ENCODE peak calls at places on chromosome 1, in six cellular contexts. Y is fibroblast of pulmonary artery; N is BJ; I is cardiac muscle cell; W is AG09309; V is naive thymus-derived CD4-positive, alpha-beta T cell. O is an unnamed sample.

GRCh38 chr1:207822602-207823451 is 71.0 kb downstream of the CD46 start:
- DNase-seq in Y (no peak), V (peak; percentile 88), W (no peak), I (peak; percentile 36), N (no peak), O (no peak)

GRCh38 chr1:21035794-21036193 is 140.9 kb downstream of the EIF4G3 start:
- DNase-seq in I (no peak), V (no peak), Y (no peak), W (no peak), N (no peak), O (no peak)

GRCh38 chr1:163378554-163378953 is 56.8 kb downstream of the NUF2 start:
- DNase-seq in W (no peak), N (no peak), Y (no peak), I (no peak), V (no peak), O (no peak)

GRCh38 chr1:205016584-205016983 is 26.4 kb upstream of the CNTN2 start:
- DNase-seq in V (no peak), I (no peak), Y (no peak), W (no peak), N (no peak), O (no peak)

GRCh38 chr1:91979383-91979782 is 30.2 kb downstream of the BRDT start:
- DNase-seq in W (no peak), V (no peak), N (no peak), I (no peak), Y (no peak), O (no peak)

GRCh38 chr1:12409676-12410075 is 179.8 kb downstream of the VPS13D start:
- DNase-seq in W (no peak), I (no peak), N (no peak), Y (no peak), V (no peak), O (no peak)

GRCh38 chr1:236947794-236948193 is 56.4 kb downstream of the MT1HL1 start:
- DNase-seq in I (peak; percentile 5), W (no peak), V (no peak), Y (no peak), N (no peak), O (no peak)

GRCh38 chr1:40379785-40380452 is 6.4 kb downstream of the SMAP2 start:
- DNase-seq in I (no peak), N (no peak), W (peak; percentile 52), V (no peak), Y (peak; percentile 47), O (peak; percentile 79)

GRCh38 chr1:170931650-170932049 is 3.7 kb upstream of the MROH9 start:
- DNase-seq in V (no peak), Y (no peak), W (no peak), I (no peak), N (no peak), O (no peak)

GRCh38 chr1:68615303-68615702 is 118.4 kb upstream of the DEPDC1 start:
- DNase-seq in W (no peak), I (no peak), V (no peak), N (no peak), Y (no peak), O (no peak)

GRCh38 chr1:163928649-163929048 is 606.9 kb downstream of the NUF2 start:
- DNase-seq in W (no peak), N (no peak), V (no peak), I (no peak), Y (no peak), O (no peak)

GRCh38 chr1:26378088-26378878 is 5.7 kb upstream of the ZNF683 start:
- DNase-seq in N (peak; percentile 97), W (peak; percentile 88), Y (peak; percentile 96), I (no peak), V (peak; percentile 72), O (peak; percentile 94)

GRCh38 chr1:87333692-87334347 is 5.1 kb downstream of the LMO4 start:
- DNase-seq in N (no peak), Y (no peak), I (no peak), V (peak; percentile 57), W (no peak), O (no peak)

GRCh38 chr1:228852511-228853088 is 117.3 kb downstream of the RHOU start:
- DNase-seq in Y (no peak), N (no peak), W (no peak), I (no peak), V (no peak), O (no peak)
- H3K4me3 ChIP-seq in Y (no peak overlapping the region), N (no peak overlapping the region), W (no peak overlapping the region), I (no peak overlapping the region), V (no peak overlapping the region), O (no peak overlapping the region)

DNA sequence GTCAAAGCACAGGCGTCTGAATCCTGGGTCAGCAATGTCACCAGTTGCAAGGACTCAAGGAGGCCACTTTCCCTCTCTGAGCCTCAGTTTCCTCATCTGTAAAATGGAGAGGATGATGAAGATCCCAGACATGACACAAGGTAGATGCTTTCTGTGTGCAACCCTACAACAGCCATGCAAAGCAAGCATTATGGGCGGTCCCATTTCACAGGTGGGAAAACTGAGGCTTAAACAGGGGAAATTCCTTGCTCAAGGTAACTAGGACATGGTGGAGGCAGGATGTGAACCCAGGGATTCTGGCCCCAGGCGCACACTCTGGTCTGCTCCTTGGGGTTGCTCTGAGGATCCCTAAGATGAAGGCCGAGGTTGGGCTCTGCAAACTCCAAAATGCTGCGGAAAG is 311.0 kb downstream of the PTPRU start:
- DNase-seq in W (no peak), N (no peak), I (no peak), V (no peak), Y (no peak), O (no peak)
- H3K4me3 ChIP-seq in W (no peak overlapping the region), N (no peak overlapping the region), I (no peak overlapping the region), V (no peak overlapping the region), Y (no peak overlapping the region), O (no peak overlapping the region)

DNA sequence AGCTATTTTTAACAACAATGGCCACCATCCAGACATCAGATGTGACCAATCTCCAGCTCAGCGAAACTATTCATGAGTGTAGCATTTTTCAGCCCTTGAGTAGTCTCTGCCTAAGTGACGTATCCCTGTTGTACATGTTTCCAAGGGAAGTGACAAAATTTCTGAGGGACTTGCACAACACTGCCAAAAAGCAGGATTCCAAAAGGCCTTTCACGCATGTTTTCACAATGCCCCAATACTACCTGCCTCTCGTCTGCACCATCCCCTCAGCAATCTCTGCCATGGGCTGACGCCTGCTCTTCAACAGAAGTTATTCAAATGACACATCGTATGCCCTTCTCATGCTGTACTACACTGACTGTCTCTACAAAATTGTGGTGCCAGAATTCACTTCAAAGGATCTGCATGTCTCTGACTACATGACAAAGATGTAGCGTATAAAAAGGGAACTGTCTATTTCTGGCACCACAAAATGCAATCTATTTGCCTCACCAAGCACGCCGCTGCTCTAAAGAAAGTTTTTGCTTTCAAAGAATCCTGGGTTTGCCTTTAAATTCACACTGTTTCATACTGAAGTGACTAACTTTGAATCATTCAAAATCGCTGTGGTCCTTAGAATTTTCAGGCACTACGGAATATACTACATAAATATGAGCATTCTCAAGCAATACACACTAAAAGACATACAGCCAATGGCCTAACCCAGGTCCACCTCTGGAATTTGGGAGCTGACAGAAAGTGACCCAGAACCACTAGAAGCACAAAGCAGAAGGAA is 32.9 kb downstream of the JAK1 start:
- DNase-seq in I (no peak), N (peak; percentile 97), W (peak; percentile 93), V (peak; percentile 32), Y (peak; percentile 98), O (peak; percentile 89)
- H3K4me3 ChIP-seq in I (no peak overlapping the region), N (no peak overlapping the region), W (peak overlapping the region; percentile 11), V (no peak overlapping the region), Y (no peak overlapping the region), O (peak overlapping the region; percentile 7)

DNA sequence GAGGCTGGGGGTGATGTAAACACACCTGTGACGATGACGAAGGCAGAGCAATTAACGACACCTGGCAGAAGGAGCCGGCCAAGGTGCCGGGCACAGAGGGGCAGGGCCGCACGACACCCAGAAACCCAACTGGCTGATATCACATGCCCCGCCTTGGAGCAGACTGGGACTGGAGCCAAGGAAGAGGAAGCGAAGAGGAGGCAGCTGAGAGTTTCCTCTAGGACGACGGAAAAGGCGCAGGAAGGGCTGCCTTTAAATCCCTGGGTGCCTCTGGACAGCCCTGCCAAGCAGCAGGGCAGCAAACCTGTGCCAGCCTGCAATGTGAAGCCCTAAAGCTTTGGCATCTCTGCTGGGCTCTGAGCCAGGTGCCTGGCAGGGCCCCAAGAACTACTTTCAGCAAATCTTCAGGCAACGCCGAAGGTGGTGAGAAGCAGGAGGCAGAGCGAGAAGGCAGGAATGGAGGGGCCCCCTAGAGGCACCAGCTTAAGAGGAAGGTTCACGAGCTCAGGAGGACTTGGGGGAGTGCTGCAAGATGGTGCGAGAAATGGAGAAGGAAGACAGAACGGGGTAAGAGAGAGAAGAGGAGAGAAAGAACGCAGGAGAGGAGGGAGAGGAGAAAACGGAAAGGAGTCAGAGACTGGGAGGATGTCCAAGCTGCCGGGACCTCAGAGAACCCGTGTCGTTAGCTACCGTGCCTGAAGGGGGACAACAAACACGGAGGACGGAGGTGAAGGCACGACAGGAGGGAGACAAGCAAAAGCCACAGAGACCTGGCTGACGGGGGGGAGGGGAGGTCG is 25.3 kb upstream of the PEF1 start:
- DNase-seq in V (peak; percentile 42), Y (peak; percentile 62), W (no peak), I (peak; percentile 47), N (no peak), O (no peak)
- H3K4me3 ChIP-seq in V (peak overlapping the region; percentile 18), Y (peak overlapping the region; percentile 12), W (no peak overlapping the region), I (no peak overlapping the region), N (no peak overlapping the region), O (peak overlapping the region; percentile 8)

DNA sequence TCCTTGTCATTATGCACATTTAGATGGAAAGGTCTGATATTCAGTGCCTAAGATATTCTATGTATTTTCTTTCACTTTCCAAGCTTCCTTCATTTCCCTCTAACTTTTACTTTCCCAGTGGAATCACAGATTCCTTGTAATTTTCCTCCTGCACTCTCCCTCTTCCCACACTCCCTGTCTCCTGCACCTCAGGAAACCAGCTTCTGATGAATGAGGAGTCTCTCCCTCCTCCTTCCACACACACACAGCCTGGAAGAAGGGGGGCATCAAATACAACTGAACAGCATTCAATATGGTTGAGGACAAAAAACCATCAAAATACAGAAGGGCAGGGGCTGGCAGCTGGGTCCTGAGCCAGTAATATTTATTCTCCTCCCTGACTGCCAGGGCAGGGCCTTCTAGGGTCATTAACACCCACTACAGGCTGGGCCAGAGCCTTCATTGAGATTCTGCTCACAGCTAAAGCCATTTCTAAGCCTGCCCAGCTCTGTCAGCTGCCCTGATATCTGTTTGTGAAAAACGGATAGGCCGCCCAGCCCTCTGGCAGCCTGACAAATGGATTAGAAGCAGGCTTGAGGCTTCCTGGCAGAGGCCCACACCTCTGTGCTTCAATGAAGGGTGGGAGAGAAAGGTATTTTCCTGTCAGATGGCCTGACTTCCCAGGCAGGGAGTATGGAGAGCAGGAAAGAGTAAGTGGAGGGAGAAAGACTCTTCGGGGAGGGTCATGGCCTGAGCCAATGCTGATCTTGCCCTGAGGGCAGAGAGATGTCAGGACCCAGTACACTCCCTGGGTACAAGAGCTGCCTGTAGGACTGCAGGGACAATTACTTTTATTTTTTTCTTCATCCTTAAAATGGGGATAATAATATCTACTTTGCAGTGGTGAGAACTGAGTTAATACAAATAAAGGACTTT is 138.9 kb upstream of the SPATA6 start:
- DNase-seq in W (no peak), I (peak; percentile 30), V (no peak), Y (no peak), N (no peak), O (no peak)
- H3K4me3 ChIP-seq in W (no peak overlapping the region), I (no peak overlapping the region), V (no peak overlapping the region), Y (no peak overlapping the region), N (no peak overlapping the region), O (no peak overlapping the region)

DNA sequence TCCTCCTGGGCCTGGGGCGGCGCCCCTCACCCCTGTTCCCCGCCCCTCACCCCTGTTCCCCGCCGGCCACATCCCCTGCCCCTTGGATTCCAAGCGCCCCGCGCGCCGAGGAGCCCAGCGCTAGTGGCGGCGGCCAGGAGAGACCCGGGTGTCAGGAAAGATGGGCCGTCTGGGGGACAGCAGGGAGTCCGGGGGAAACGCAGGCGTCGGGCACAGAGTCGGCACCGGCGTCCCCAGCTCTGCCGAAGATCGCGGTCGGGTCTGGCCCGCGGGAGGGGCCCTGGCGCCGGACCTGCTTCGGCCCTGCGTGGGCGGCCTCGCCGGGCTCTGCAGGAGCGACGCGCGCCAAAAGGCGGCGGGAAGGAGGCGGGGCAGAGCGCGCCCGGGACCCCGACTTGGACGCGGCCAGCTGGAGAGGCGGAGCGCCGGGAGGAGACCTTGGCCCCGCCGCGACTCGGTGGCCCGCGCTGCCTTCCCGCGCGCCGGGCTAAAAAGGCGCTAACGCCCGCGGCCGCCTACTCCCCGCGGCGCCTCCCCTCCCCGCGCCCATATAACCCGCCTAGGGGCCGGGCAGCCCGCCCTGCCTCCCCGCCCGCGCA is at the start of gene TP73:
- DNase-seq in W (no peak), Y (no peak), N (no peak), V (peak; percentile 9), I (no peak), O (no peak)
- H3K4me3 ChIP-seq in W (no peak within 1 kb of the TSS), Y (no peak within 1 kb of the TSS), N (no peak within 1 kb of the TSS), V (no peak within 1 kb of the TSS), I (peak within 1 kb of the TSS; percentile 18), O (peak within 1 kb of the TSS; percentile 31)

O was measured in skeletal muscle cell.